ENCODE peak calls at places on chromosomes 12 and 14, in nine cellular contexts. J is NCI-H2029; C is stimulated activated CD8-positive, alpha-beta memory T cell treated with anti-CD3 and anti-CD28 coated beads, Interleukin-15, amount 100 ng/mL, for 4 hours; E is EL; A is stimulated activated CD4-positive, alpha-beta T cell treated with anti-CD3 and anti-CD28 coated beads, Interleukin-15, amount 100 ng/mL, for 1 hour; L is kidney epithelial cell; G is 8988T; W is NCI-H1694; Z is mammary epithelial cell. T is an unnamed sample.

GRCh38 chr12:33710548-33710947 is 270.9 kb upstream of the SYT10 start:
- DNase-seq in J (no peak), C (no peak), E (no peak), A (no peak), L (no peak), G (no peak), W (no peak), Z (no peak), T (no peak)

GRCh38 chr12:100539209-100539608 is 34.3 kb upstream of the GAS2L3 start:
- DNase-seq in J (no peak), C (no peak), E (peak; percentile 41), A (no peak), L (no peak), G (no peak), W (no peak), Z (peak; percentile 20), T (peak; percentile 53)

GRCh38 chr12:10242539-10242938 is 29.9 kb downstream of the GABARAPL1 start:
- DNase-seq in J (no peak), C (no peak), E (no peak), A (no peak), L (no peak), G (no peak), W (no peak), Z (no peak), T (no peak)

GRCh38 chr12:53770281-53770680 is 18.5 kb upstream of the CISTR start:
- DNase-seq in J (no peak), C (no peak), E (peak; percentile 96), A (no peak), L (peak; percentile 65), G (no peak), W (no peak), Z (peak; percentile 93), T (no peak)

GRCh38 chr12:65490193-65490592 is 211.7 kb downstream of the MSRB3 start:
- DNase-seq in J (no peak), C (no peak), E (peak; percentile 38), A (no peak), L (no peak), G (no peak), W (no peak), Z (peak; percentile 14), T (no peak)

GRCh38 chr12:8829128-8829524 is 6.7 kb downstream of the A2ML1 start:
- DNase-seq in J (no peak), C (no peak), E (no peak), A (no peak), L (no peak), G (no peak), W (no peak), Z (no peak), T (no peak)

GRCh38 chr14:64815257-64815656 is 64.5 kb downstream of the SPTB start:
- DNase-seq in J (peak; percentile 83), C (no peak), E (no peak), A (no peak), L (no peak), G (no peak), W (no peak), Z (no peak), T (no peak)

GRCh38 chr12:47356129-47356622 is 276.4 kb upstream of the AMIGO2 start:
- DNase-seq in J (no peak), C (no peak), E (no peak), A (no peak), L (peak; percentile 10), G (no peak), W (no peak), Z (no peak), T (no peak)

GRCh38 chr14:26597136-26598080 is at the start of gene NOVA1:
- DNase-seq in J (no peak), C (no peak), E (no peak), A (no peak), L (no peak), G (no peak), W (no peak), Z (no peak), T (peak; percentile 19)

GRCh38 chr12:50765325-50765911 is 1.5 kb downstream of the ATF1 start:
- DNase-seq in J (peak; percentile 21), C (no peak), E (peak; percentile 56), A (no peak), L (no peak), G (peak; percentile 40), W (peak; percentile 4), Z (peak; percentile 51), T (no peak)

GRCh38 chr12:103824845-103825244 is 16.2 kb downstream of the NT5DC3 start:
- DNase-seq in J (no peak), C (no peak), E (no peak), A (no peak), L (no peak), G (no peak), W (no peak), Z (no peak), T (no peak)

GRCh38 chr14:83004456-83005006 is 1470.9 kb upstream of the SEL1L start:
- DNase-seq in J (no peak), C (no peak), E (no peak), A (no peak), L (no peak), G (no peak), W (no peak), Z (no peak), T (no peak)

GRCh38 chr12:127150479-127150878 is 1116.5 kb upstream of the TMEM132C start:
- DNase-seq in J (no peak), C (no peak), E (no peak), A (no peak), L (no peak), G (no peak), W (no peak), Z (no peak), T (no peak)

GRCh38 chr12:5003025-5003666 is 40.5 kb upstream of the KCNA5 start:
- DNase-seq in J (peak; percentile 64), C (no peak), E (peak; percentile 58), A (peak; percentile 5), L (no peak), G (no peak), W (peak; percentile 80), Z (peak; percentile 41), T (peak; percentile 72)

GRCh38 chr12:28235017-28235416 is 44.8 kb downstream of the CCDC91 start:
- DNase-seq in J (no peak), C (no peak), E (no peak), A (no peak), L (no peak), G (no peak), W (no peak), Z (no peak), T (no peak)

GRCh38 chr12:62435337-62436163 is 31.1 kb upstream of the MON2 start:
- DNase-seq in J (no peak), C (no peak), E (peak; percentile 71), A (peak; percentile 3), L (peak; percentile 35), G (peak; percentile 59), W (peak; percentile 33), Z (peak; percentile 40), T (no peak)

GRCh38 chr12:56682323-56682722 is 5.8 kb downstream of the PTGES3 start:
- DNase-seq in J (no peak), C (no peak), E (no peak), A (no peak), L (no peak), G (no peak), W (no peak), Z (no peak), T (no peak)

GRCh38 chr12:114311966-114312365 is 94.0 kb downstream of the TBX5 start:
- DNase-seq in J (no peak), C (no peak), E (peak; percentile 61), A (no peak), L (no peak), G (no peak), W (no peak), Z (no peak), T (no peak)

GRCh38 chr14:88682495-88683114 is 110.1 kb downstream of the EML5 start:
- DNase-seq in J (no peak), C (no peak), E (no peak), A (no peak), L (no peak), G (no peak), W (no peak), Z (no peak), T (no peak)

GRCh38 chr12:3280967-3281366 is 203.8 kb downstream of the TSPAN9 start:
- DNase-seq in J (no peak), C (no peak), E (no peak), A (no peak), L (no peak), G (no peak), W (no peak), Z (no peak), T (no peak)

GRCh38 chr12:89707623-89707991 is 1.0 kb downstream of the ATP2B1 start:
- DNase-seq in J (no peak), C (no peak), E (peak; percentile 16), A (no peak), L (no peak), G (no peak), W (peak; percentile 10), Z (peak; percentile 14), T (peak; percentile 45)

GRCh38 chr14:93281937-93282336 is 50.9 kb downstream of the BTBD7 start:
- DNase-seq in J (no peak), C (no peak), E (no peak), A (no peak), L (no peak), G (no peak), W (no peak), Z (no peak), T (no peak)

GRCh38 chr12:58529114-58529665 is 391.1 kb downstream of the LRIG3 start:
- DNase-seq in J (peak; percentile 58), C (no peak), E (peak; percentile 77), A (no peak), L (no peak), G (no peak), W (no peak), Z (peak; percentile 79), T (no peak)

GRCh38 chr12:75977952-75978671 is 53.5 kb downstream of the PHLDA1 start:
- DNase-seq in J (no peak), C (peak; percentile 75), E (peak; percentile 100), A (peak; percentile 17), L (peak; percentile 99), G (peak; percentile 32), W (no peak), Z (peak; percentile 99), T (no peak)

GRCh38 chr12:66708704-66709443 is 30.0 kb upstream of the GRIP1 start:
- DNase-seq in J (no peak), C (no peak), E (peak; percentile 4), A (no peak), L (no peak), G (no peak), W (peak; percentile 13), Z (no peak), T (no peak)

GRCh38 chr12:108620236-108620879 is 13.3 kb downstream of the SELPLG start:
- DNase-seq in J (no peak), C (no peak), E (no peak), A (no peak), L (no peak), G (no peak), W (no peak), Z (no peak), T (no peak)

GRCh38 chr12:24172031-24172772 is 222.7 kb upstream of the SOX5 start:
- DNase-seq in J (no peak), C (no peak), E (no peak), A (no peak), L (no peak), G (no peak), W (no peak), Z (no peak), T (no peak)

GRCh38 chr12:47561746-47562145 is 144.1 kb downstream of the RPAP3 start:
- DNase-seq in J (no peak), C (no peak), E (peak; percentile 23), A (no peak), L (no peak), G (no peak), W (no peak), Z (peak; percentile 66), T (no peak)

GRCh38 chr14:70333703-70334102 is 25.8 kb downstream of the COX16 start:
- DNase-seq in J (no peak), C (no peak), E (no peak), A (no peak), L (no peak), G (no peak), W (no peak), Z (no peak), T (no peak)

GRCh38 chr12:59580050-59580449 is 15.8 kb upstream of the SLC16A7 start:
- DNase-seq in J (no peak), C (no peak), E (no peak), A (no peak), L (no peak), G (no peak), W (no peak), Z (no peak), T (no peak)

GRCh38 chr14:23831591-23831990 is 122.0 kb upstream of the DHRS4 start:
- DNase-seq in J (no peak), C (no peak), E (no peak), A (no peak), L (no peak), G (no peak), W (no peak), Z (no peak), T (no peak)